ENCODE peak calls at places on chromosome 18, in four cellular contexts. W is Kasumi-1, I is fibroblast of the aortic adventitia, P is H9. C is an unnamed sample.

GRCh38 chr18:45850021-45850420 is 24.5 kb downstream of the SIGLEC15 start:
- DNase-seq in I (no peak), W (peak), P (peak), C (no peak)

GRCh38 chr18:3454365-3455089 is 4.6 kb downstream of the TGIF1 start:
- DNase-seq in P (peak), W (peak), I (peak), C (peak)

GRCh38 chr18:26309283-26309682 is 83.0 kb downstream of the TAF4B start:
- DNase-seq in P (no peak), I (peak), W (no peak), C (no peak)

GRCh38 chr18:40371673-40372072 is 1583.4 kb upstream of the PIK3C3 start:
- DNase-seq in P (no peak), I (no peak), W (no peak), C (no peak)

GRCh38 chr18:10020176-10020575 is 106.4 kb downstream of the VAPA start:
- DNase-seq in I (no peak), W (no peak), P (no peak), C (no peak)

GRCh38 chr18:73980289-73980979 is 167.2 kb downstream of the FBXO15 start:
- DNase-seq in P (peak), I (peak), W (peak), C (no peak)

GRCh38 chr18:32473325-32473724 is 2.6 kb upstream of the GAREM1 start:
- DNase-seq in I (no peak), W (no peak), P (no peak), C (no peak)

GRCh38 chr18:3907955-3908354 is 458.0 kb downstream of the TGIF1 start:
- DNase-seq in P (no peak), I (no peak), W (no peak), C (no peak)

GRCh38 chr18:35605686-35606417 is 24.3 kb downstream of the GALNT1 start:
- DNase-seq in I (no peak), W (peak), P (no peak), C (no peak)

GRCh38 chr18:61742555-61743429 is 150.0 kb downstream of the RNF152 start:
- DNase-seq in P (no peak), W (no peak), I (no peak), C (no peak)

GRCh38 chr18:22499421-22499820 is 81.7 kb upstream of the CTAGE1 start:
- DNase-seq in W (no peak), I (no peak), P (no peak), C (no peak)

GRCh38 chr18:60506190-60506589 is 133.6 kb upstream of the MC4R start:
- DNase-seq in W (no peak), P (no peak), I (no peak), C (no peak)

GRCh38 chr18:484749-485464 is 15.6 kb downstream of the COLEC12 start:
- DNase-seq in W (peak), P (no peak), I (no peak), C (no peak)

GRCh38 chr18:36850527-36851201 is 21.7 kb downstream of the KIAA1328 start:
- DNase-seq in W (no peak), I (peak), P (no peak), C (no peak)

GRCh38 chr18:45166341-45167108 is 448.8 kb upstream of the SLC14A2 start:
- DNase-seq in P (no peak), I (peak), W (no peak), C (no peak)

GRCh38 chr18:51236225-51236624 is 38.7 kb upstream of the MEX3C start:
- DNase-seq in W (no peak), I (peak), P (no peak), C (no peak)

GRCh38 chr18:26479686-26480079 is 68.7 kb downstream of the KCTD1 start:
- DNase-seq in W (no peak), I (peak), P (no peak), C (no peak)

GRCh38 chr18:293557-293956 is 25.7 kb upstream of the THOC1 start:
- DNase-seq in I (peak), P (no peak), W (no peak), C (no peak)

GRCh38 chr18:28176933-28177827 is at the start of gene CDH2:
- DNase-seq in P (peak), W (peak), I (peak), C (peak)

GRCh38 chr18:26989842-26990241 is 124.3 kb upstream of the AQP4 start:
- DNase-seq in I (no peak), W (no peak), P (no peak), C (no peak)

GRCh38 chr18:50162486-50163304 is 32.3 kb downstream of the MYO5B start:
- DNase-seq in W (no peak), P (no peak), I (no peak), C (no peak)

GRCh38 chr18:52244658-52245057 is 95.3 kb upstream of the DCC start:
- DNase-seq in P (no peak), I (no peak), W (no peak), C (no peak)

GRCh38 chr18:47550611-47551010 is 299.2 kb upstream of the SKOR2 start:
- DNase-seq in W (no peak), P (no peak), I (no peak), C (no peak)

GRCh38 chr18:23178661-23179081 is 43.4 kb downstream of the CABLES1 start:
- DNase-seq in I (no peak), P (no peak), W (no peak), C (no peak)

GRCh38 chr18:76343938-76344569 is 151.0 kb downstream of the ZNF516 start:
- DNase-seq in P (no peak), W (no peak), I (no peak), C (no peak)

GRCh38 chr18:10329116-10329515 is 125.3 kb upstream of the APCDD1 start:
- DNase-seq in W (no peak), I (no peak), P (no peak), C (no peak)

GRCh38 chr18:22694954-22695353 is 238.2 kb upstream of the RBBP8 start:
- DNase-seq in I (peak), W (no peak), P (peak), C (no peak)

GRCh38 chr18:6170604-6171003 is 244.1 kb downstream of the L3MBTL4 start:
- DNase-seq in W (no peak), I (no peak), P (no peak), C (no peak)

GRCh38 chr18:32287249-32287648 is 97.4 kb downstream of the MEP1B start:
- DNase-seq in W (no peak), I (peak), P (no peak), C (no peak)

GRCh38 chr18:63299837-63300787 is 19.5 kb downstream of the BCL2 start:
- DNase-seq in I (no peak), W (no peak), P (no peak), C (peak)

GRCh38 chr18:26863122-26863879 is 2.2 kb downstream of the AQP4 start:
- DNase-seq in P (peak), W (no peak), I (no peak), C (no peak)